ENCODE peak calls at places on chromosome 14, in five cellular contexts. I is suprapubic skin, X is brain microvascular endothelial cell, N is AG04449, R is dorsolateral prefrontal cortex. V is an unnamed sample.

GRCh38 chr14:69263364-69263763 is 3.4 kb downstream of the GALNT16 start:
- DNase-seq in R (no peak), I (peak; percentile 83), X (peak; percentile 97), N (peak; percentile 93), V (no peak)

GRCh38 chr14:59347915-59348314 is 117.3 kb downstream of the GPR135 start:
- DNase-seq in X (no peak), R (no peak), I (no peak), N (no peak), V (no peak)

GRCh38 chr14:78448483-78449094 is 278.4 kb downstream of the NRXN3 start:
- DNase-seq in R (peak; percentile 67), I (no peak), N (no peak), X (peak; percentile 4), V (no peak)

GRCh38 chr14:89667983-89668382 is 250.9 kb upstream of the FOXN3 start:
- DNase-seq in X (peak; percentile 7), N (no peak), R (no peak), I (no peak), V (no peak)

GRCh38 chr14:63276492-63277342 is 42.0 kb downstream of the GPHB5 start:
- DNase-seq in I (no peak), R (no peak), X (peak; percentile 49), N (peak; percentile 10), V (no peak)

GRCh38 chr14:99589031-99589441 is 15.0 kb downstream of the CCDC85C start:
- DNase-seq in N (no peak), R (no peak), X (no peak), I (no peak), V (no peak)

GRCh38 chr14:80996049-80996901 is 40.9 kb downstream of the TSHR start:
- DNase-seq in R (no peak), X (peak; percentile 72), I (no peak), N (peak; percentile 40), V (no peak)

GRCh38 chr14:49972840-49973239 is 80.0 kb downstream of the ARF6 start:
- DNase-seq in R (no peak), N (no peak), X (peak; percentile 93), I (no peak), V (no peak)

GRCh38 chr14:27236601-27237000 is 638.8 kb upstream of the NOVA1 start:
- DNase-seq in X (no peak), R (no peak), I (no peak), N (no peak), V (no peak)

GRCh38 chr14:93028724-93029076 is 87.0 kb downstream of the ITPK1 start:
- DNase-seq in N (no peak), X (no peak), I (no peak), R (no peak), V (no peak)

GRCh38 chr14:22524105-22524783 is 64.8 kb downstream of the DAD1 start:
- DNase-seq in X (no peak), R (no peak), I (no peak), N (no peak), V (no peak)

GRCh38 chr14:62118461-62118860 is 356.2 kb downstream of the SNAPC1 start:
- DNase-seq in I (no peak), R (no peak), X (no peak), N (no peak), V (no peak)

GRCh38 chr14:96039633-96040311 is 610 bp downstream of the C14orf132 start:
- DNase-seq in X (no peak), N (no peak), I (no peak), R (no peak), V (no peak)

GRCh38 chr14:23024612-23025075 is 10.1 kb downstream of the PSMB5 start:
- DNase-seq in I (no peak), R (no peak), X (no peak), N (no peak), V (no peak)

GRCh38 chr14:24151404-24152080 is 4.2 kb downstream of the RNF31 start:
- DNase-seq in R (no peak), N (no peak), X (no peak), I (no peak), V (no peak)

GRCh38 chr14:68124885-68125731 is 305.5 kb downstream of the RAD51B start:
- DNase-seq in N (no peak), X (peak; percentile 74), R (no peak), I (no peak), V (no peak)

GRCh38 chr14:99707420-99707819 is 23.3 kb downstream of the CYP46A1 start:
- DNase-seq in R (no peak), N (no peak), I (peak; percentile 11), X (no peak), V (peak; percentile 51)

DNA sequence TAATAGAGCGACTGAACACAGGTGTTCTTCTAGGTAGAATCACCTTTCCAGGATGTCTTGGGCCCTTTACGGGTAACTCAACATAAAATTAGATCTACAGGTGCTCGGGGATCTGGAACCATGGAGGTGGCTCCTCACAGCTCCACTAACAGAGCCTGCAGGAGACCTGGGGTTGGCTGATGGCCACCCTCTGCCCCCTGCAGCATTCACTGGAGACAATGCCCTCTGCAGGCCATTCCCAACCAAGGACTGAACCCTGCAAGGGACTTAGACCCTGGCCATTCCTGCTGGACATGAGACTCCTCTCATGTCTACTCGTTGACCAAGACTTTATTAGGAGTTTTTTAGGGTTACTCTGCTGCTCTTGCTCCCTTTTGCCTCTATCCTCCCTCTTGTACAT is 58.5 kb upstream of the PPP4R3A start:
- DNase-seq in N (no peak), R (no peak), I (no peak), X (no peak), V (no peak)
- TF ChIP-seq CTCF in N (no peak), R (no peak), I (no peak), X (no peak), V (no peak)

GRCh38 chr14:71863049-71863448 is 69.2 kb upstream of the RGS6 start:
- DNase-seq in N (no peak), I (no peak), X (no peak), R (no peak), V (no peak)
- TF ChIP-seq CTCF in N (peak; percentile 4), I (no peak), X (peak; percentile 9), R (peak; percentile 12), V (peak; percentile 9)

GRCh38 chr14:32820182-32820581 is 118.5 kb upstream of the NPAS3 start:
- DNase-seq in R (no peak), I (no peak), X (no peak), N (no peak), V (no peak)
- TF ChIP-seq CTCF in R (no peak), I (no peak), X (no peak), N (no peak), V (no peak)

GRCh38 chr14:71387753-71388152 is 480.5 kb downstream of the PCNX1 start:
- DNase-seq in N (no peak), X (no peak), R (no peak), I (no peak), V (no peak)
- TF ChIP-seq CTCF in N (no peak), X (no peak), R (no peak), I (no peak), V (no peak)

DNA sequence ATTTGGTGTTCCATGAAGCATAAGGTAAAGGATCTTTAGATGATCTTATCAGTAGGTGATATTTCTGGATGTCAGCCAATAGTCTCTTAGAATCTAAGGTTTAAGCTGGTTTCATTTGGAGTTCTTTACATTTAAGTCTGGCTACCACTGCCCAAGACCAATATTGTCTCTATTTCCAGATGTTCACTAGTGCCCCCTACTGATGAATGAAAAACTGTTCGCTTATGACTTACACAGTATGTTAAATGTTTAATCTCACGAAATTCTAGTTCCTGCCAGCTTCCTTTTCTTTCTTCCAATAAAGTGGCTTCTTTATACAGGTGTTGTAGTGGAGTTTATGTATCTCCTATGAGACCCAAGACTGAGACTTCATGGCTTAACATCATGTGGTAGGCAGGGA is 31.8 kb upstream of the MIS18BP1 start:
- DNase-seq in R (no peak), I (no peak), X (no peak), N (no peak), V (no peak)
- TF ChIP-seq CTCF in R (no peak), I (no peak), X (no peak), N (no peak), V (no peak)

DNA sequence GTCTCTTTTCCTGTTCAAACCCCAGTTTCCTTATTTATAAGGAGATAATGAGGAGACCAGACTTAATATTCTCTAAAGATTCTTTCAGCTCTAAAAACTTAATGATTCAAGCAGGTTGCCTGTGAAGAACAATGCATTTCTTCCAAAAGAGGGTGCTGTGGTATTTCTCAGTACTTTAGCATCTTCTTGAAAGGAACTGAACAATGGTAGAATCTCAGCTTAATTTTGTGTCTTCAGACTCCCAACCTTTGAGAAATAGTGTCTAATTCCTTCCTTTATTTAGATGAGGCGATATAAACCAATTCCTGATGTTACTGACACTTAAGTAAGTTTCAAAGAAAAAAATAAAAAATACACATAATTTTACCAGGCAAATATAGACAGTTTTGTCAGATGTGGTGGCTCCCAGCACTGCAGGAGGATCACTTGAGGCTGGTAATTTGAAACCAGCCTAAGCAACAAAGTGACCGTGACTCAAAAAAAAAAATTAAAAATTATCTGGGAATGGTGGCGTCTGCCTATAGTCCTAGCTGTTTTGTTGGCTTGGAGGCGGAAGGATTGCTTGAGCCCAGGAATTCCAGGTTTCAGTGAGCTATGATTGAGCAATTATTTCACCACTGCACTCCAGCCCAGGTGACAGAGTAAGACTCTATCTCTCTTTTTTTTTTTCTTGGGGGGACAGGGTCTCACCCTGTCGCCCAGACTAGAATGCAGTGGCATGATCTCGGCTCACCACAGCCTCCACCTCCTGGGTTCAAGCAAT is 76.9 kb upstream of the PSMA6 start:
- DNase-seq in R (no peak), I (no peak), N (peak; percentile 29), X (peak; percentile 32), V (no peak)
- TF ChIP-seq CTCF in R (peak; percentile 50), I (no peak), N (peak; percentile 45), X (peak; percentile 43), V (peak; percentile 64)

GRCh38 chr14:29339491-29339890 is 572.9 kb downstream of the FOXG1 start:
- DNase-seq in N (no peak), X (no peak), I (no peak), R (no peak), V (no peak)
- TF ChIP-seq CTCF in N (no peak), X (no peak), I (no peak), R (no peak), V (no peak)

DNA sequence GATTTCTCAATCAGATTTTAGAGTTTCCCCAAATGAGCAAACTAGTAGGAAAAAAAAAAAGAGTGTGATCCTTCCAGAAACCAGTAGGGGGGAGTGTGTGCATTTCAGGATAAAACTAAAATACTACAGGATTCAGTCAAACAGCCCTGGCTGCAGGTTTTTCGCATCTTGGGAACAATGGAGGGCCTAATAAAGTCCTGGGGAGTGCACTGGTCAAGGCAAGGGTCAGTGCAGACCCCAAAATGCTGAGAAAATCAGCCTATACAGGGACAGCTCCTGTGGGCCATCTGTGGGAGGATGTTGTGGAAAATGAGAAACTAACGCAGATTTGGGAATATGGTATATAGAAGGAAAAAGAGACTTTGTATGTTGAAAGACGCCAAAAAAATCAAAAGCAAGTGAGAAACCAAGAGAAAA is 22.2 kb upstream of the ABCD4 start:
- DNase-seq in N (no peak), X (peak; percentile 2), I (no peak), R (no peak), V (no peak)
- TF ChIP-seq CTCF in N (peak; percentile 60), X (peak; percentile 69), I (no peak), R (peak; percentile 69), V (peak; percentile 71)

GRCh38 chr14:30445852-30446251 is 113.1 kb upstream of the G2E3 start:
- DNase-seq in R (no peak), I (no peak), N (no peak), X (no peak), V (no peak)

GRCh38 chr14:30445394-30445793 is 113.6 kb upstream of the G2E3 start:
- DNase-seq in X (no peak), N (no peak), R (no peak), I (no peak), V (no peak)

GRCh38 chr14:30444451-30444850 is 114.5 kb upstream of the G2E3 start:
- DNase-seq in X (no peak), R (no peak), I (no peak), N (no peak), V (no peak)

GRCh38 chr14:30440986-30441385 is 118.0 kb upstream of the G2E3 start:
- DNase-seq in R (no peak), I (no peak), X (no peak), N (no peak), V (no peak)

GRCh38 chr14:30443368-30444007 is 115.5 kb upstream of the G2E3 start:
- DNase-seq in R (no peak), N (no peak), X (peak; percentile 20), I (no peak), V (no peak)
- TF ChIP-seq CTCF in R (peak; percentile 66), N (peak; percentile 4), X (peak; percentile 55), I (no peak), V (peak; percentile 48)